ENCODE peak calls at places on chromosomes 2 and 18, in seven cellular contexts. E is hepatocyte, V is cardiac muscle cell, D is IMR-90, R is SJSA1, N is H7, H is prostate gland. W is an unnamed sample.
A peak's percentile ranks its signal among the peaks of the same experiment; 100 is the strongest.

GRCh38 chr18:49061906-49062831 is 111.4 kb upstream of the SMAD7 start:
- DNase-seq in E (no peak), V (no peak), D (no peak), R (no peak), N (no peak), H (no peak), W (no peak)

GRCh38 chr2:71330585-71331330 is 824 bp upstream of the ZNF638 start:
- DNase-seq in E (no peak), V (no peak), D (no peak), R (no peak), N (no peak), H (no peak), W (no peak)

GRCh38 chr18:55138401-55138800 is 179.1 kb upstream of the CCDC68 start:
- DNase-seq in E (no peak), V (no peak), D (no peak), R (no peak), N (no peak), H (no peak), W (no peak)

GRCh38 chr18:63203497-63203896 is 116.1 kb downstream of the BCL2 start:
- DNase-seq in E (no peak), V (no peak), D (no peak), R (no peak), N (no peak), H (no peak), W (no peak)

GRCh38 chr2:202818321-202818720 is 53.2 kb downstream of the ICA1L start:
- DNase-seq in E (no peak), V (no peak), D (no peak), R (no peak), N (no peak), H (no peak), W (no peak)

GRCh38 chr2:134988994-134989605 is 58.1 kb downstream of the MAP3K19 start:
- DNase-seq in E (peak; percentile 39), V (peak; percentile 26), D (peak; percentile 50), R (peak; percentile 14), N (peak; percentile 39), H (no peak), W (no peak)

GRCh38 chr2:64225491-64225890 is 81.3 kb upstream of the PELI1 start:
- DNase-seq in E (no peak), V (no peak), D (no peak), R (no peak), N (no peak), H (no peak), W (no peak)

GRCh38 chr18:54671291-54671881 is 80.3 kb downstream of the DYNAP start:
- DNase-seq in E (peak; percentile 52), V (peak; percentile 59), D (peak; percentile 42), R (peak; percentile 22), N (peak; percentile 17), H (no peak), W (no peak)

GRCh38 chr2:143768991-143769390 is 639.8 kb downstream of the ARHGAP15 start:
- DNase-seq in E (no peak), V (no peak), D (no peak), R (no peak), N (no peak), H (no peak), W (no peak)

GRCh38 chr18:28013064-28013463 is 163.9 kb downstream of the CDH2 start:
- DNase-seq in E (peak; percentile 17), V (no peak), D (peak; percentile 23), R (peak; percentile 25), N (no peak), H (no peak), W (no peak)

GRCh38 chr18:75341267-75341666 is 86.2 kb downstream of the SMIM21 start:
- DNase-seq in E (peak; percentile 33), V (no peak), D (no peak), R (no peak), N (peak; percentile 68), H (no peak), W (no peak)

GRCh38 chr2:189849550-189849949 is 65.3 kb downstream of the PMS1 start:
- DNase-seq in E (no peak), V (no peak), D (no peak), R (no peak), N (no peak), H (no peak), W (no peak)

GRCh38 chr2:60358471-60358870 is 195.0 kb downstream of the BCL11A start:
- DNase-seq in E (no peak), V (no peak), D (no peak), R (no peak), N (no peak), H (no peak), W (peak; percentile 9)

GRCh38 chr2:120060088-120060623 is 47.3 kb downstream of the EPB41L5 start:
- DNase-seq in E (no peak), V (no peak), D (peak; percentile 57), R (no peak), N (no peak), H (no peak), W (no peak)

GRCh38 chr2:38933653-38934052 is 44.0 kb downstream of the ARHGEF33 start:
- DNase-seq in E (no peak), V (no peak), D (peak; percentile 86), R (no peak), N (no peak), H (no peak), W (no peak)

GRCh38 chr2:98769784-98770183 is 38.9 kb upstream of the MGAT4A start:
- DNase-seq in E (no peak), V (no peak), D (no peak), R (no peak), N (peak; percentile 59), H (peak; percentile 66), W (no peak)

GRCh38 chr18:39839782-39840181 is 2115.3 kb upstream of the PIK3C3 start:
- DNase-seq in E (no peak), V (no peak), D (peak; percentile 1), R (no peak), N (no peak), H (no peak), W (no peak)

GRCh38 chr2:165544897-165545296 is 75.4 kb downstream of the CSRNP3 start:
- DNase-seq in E (no peak), V (no peak), D (no peak), R (no peak), N (no peak), H (no peak), W (no peak)

GRCh38 chr2:38129987-38130386 is 54.0 kb upstream of the CYP1B1 start:
- DNase-seq in E (no peak), V (no peak), D (peak; percentile 50), R (no peak), N (no peak), H (no peak), W (no peak)

GRCh38 chr2:101815739-101816391 is 118.4 kb downstream of the MAP4K4 start:
- DNase-seq in E (no peak), V (no peak), D (no peak), R (no peak), N (no peak), H (no peak), W (no peak)

GRCh38 chr18:8326763-8327394 is 282.4 kb upstream of the RAB12 start:
- DNase-seq in E (no peak), V (no peak), D (no peak), R (no peak), N (no peak), H (no peak), W (no peak)

GRCh38 chr2:233418052-233418760 is 63.9 kb downstream of the DGKD start:
- DNase-seq in E (no peak), V (no peak), D (no peak), R (no peak), N (no peak), H (no peak), W (no peak)

GRCh38 chr2:43154685-43155084 is 71.7 kb downstream of the ZFP36L2 start:
- DNase-seq in E (no peak), V (no peak), D (no peak), R (no peak), N (peak; percentile 17), H (no peak), W (peak; percentile 69)

GRCh38 chr2:74690571-74690970 is 36.5 kb downstream of the SEMA4F start:
- DNase-seq in E (peak; percentile 73), V (peak; percentile 70), D (peak; percentile 71), R (peak; percentile 48), N (peak; percentile 69), H (peak; percentile 20), W (peak; percentile 63)

GRCh38 chr2:74694281-74694680 is 40.2 kb downstream of the SEMA4F start:
- DNase-seq in E (no peak), V (no peak), D (no peak), R (no peak), N (no peak), H (no peak), W (peak; percentile 47)

GRCh38 chr2:74689671-74690070 is 35.6 kb downstream of the SEMA4F start:
- DNase-seq in E (no peak), V (no peak), D (no peak), R (no peak), N (no peak), H (no peak), W (no peak)

GRCh38 chr2:74688881-74689280 is 34.8 kb downstream of the SEMA4F start:
- DNase-seq in E (no peak), V (no peak), D (no peak), R (no peak), N (no peak), H (no peak), W (no peak)

GRCh38 chr2:74691955-74692354 is 37.9 kb downstream of the SEMA4F start:
- DNase-seq in E (no peak), V (no peak), D (no peak), R (no peak), N (no peak), H (no peak), W (no peak)
- H3K27me3 ChIP-seq in E (no peaks in the 10 kb centered on the region), V (peaks cover 8% of the 10 kb centered on the region), D (peaks cover 4% of the 10 kb centered on the region), R (no peaks in the 10 kb centered on the region), N (no peaks in the 10 kb centered on the region), H (no peaks in the 10 kb centered on the region), W (no peaks in the 10 kb centered on the region)

DNA sequence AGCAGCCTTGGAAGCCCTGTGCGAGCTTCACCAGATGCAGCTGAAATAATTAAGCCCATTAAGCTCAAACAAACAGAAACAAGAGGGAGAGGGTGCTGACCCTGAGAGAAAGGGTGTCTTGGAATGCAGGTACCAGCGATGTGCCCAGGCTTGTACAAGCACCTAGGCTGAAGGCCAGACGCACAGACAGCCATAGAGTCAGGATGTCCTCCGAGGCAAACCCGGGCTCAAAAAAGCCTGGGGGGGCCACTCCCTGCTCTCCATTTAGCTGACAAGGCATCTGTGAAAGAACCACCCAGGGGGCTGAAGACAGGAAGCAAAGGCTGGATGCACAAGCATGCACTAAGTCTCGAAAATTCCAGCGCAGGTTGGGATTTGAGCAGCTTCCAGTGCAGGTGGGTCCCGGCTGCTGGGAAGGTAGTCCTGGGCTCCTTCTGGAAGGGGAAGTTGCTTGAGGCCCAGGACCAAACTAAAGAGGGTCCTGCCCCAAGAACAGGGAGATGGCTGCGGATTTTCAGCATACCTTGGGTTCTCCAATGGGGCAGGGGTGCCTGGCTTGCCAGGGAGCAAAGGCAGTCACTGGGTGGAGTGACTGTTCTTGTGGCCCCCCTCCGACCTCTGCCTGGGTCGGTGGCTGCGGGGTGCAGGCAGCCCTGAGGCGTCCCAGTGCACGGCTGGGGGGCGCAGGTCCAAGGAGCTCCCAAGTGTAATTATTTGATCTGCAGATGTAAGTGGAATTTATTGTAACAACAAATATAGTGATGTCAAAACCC is 6.0 kb downstream of the GBX2 start:
- DNase-seq in E (no peak), V (no peak), D (no peak), R (no peak), N (peak; percentile 75), H (no peak), W (no peak)
- H3K27me3 ChIP-seq in E (peaks cover 100% of the 10 kb centered on the region), V (peaks cover 100% of the 10 kb centered on the region), D (peaks cover 98% of the 10 kb centered on the region), R (no peaks in the 10 kb centered on the region), N (peaks cover 93% of the 10 kb centered on the region), H (peaks cover 42% of the 10 kb centered on the region), W (peaks cover 82% of the 10 kb centered on the region)

GRCh38 chr2:191008286-191008685 is 5.7 kb downstream of the STAT1 start:
- DNase-seq in E (no peak), V (no peak), D (no peak), R (no peak), N (no peak), H (no peak), W (no peak)
- H3K27me3 ChIP-seq in E (no peaks in the 10 kb centered on the region), V (no peaks in the 10 kb centered on the region), D (no peaks in the 10 kb centered on the region), R (no peaks in the 10 kb centered on the region), N (no peaks in the 10 kb centered on the region), H (no peaks in the 10 kb centered on the region), W (no peaks in the 10 kb centered on the region)

GRCh38 chr18:6962571-6963451 is 154.8 kb downstream of the LAMA1 start:
- DNase-seq in E (no peak), V (no peak), D (no peak), R (no peak), N (no peak), H (no peak), W (no peak)
- H3K27me3 ChIP-seq in E (no peaks in the 10 kb centered on the region), V (no peaks in the 10 kb centered on the region), D (no peaks in the 10 kb centered on the region), R (no peaks in the 10 kb centered on the region), N (no peaks in the 10 kb centered on the region), H (no peaks in the 10 kb centered on the region), W (no peaks in the 10 kb centered on the region)

W was measured in colonic mucosa.